ENCODE peak calls at places on chromosomes 2 and 18, in nine cellular contexts. O is AG04450, P is heart right ventricle, S is A549, C is Peyer's patch, D is Panc1, X is foreskin keratinocyte, A is sigmoid colon, G is upper lobe of right lung. B is an unnamed sample.

GRCh38 chr2:37672104-37672869 is 845 bp upstream of the CDC42EP3 start:
- DNase-seq in C (peak; percentile 75), P (peak; percentile 83), A (peak; percentile 82), D (no peak), O (peak; percentile 82), X (peak; percentile 76), G (peak; percentile 90), S (peak; percentile 91), B (peak; percentile 64)

GRCh38 chr2:95346236-95346737 is 49.1 kb downstream of the KCNIP3 start:
- DNase-seq in A (peak; percentile 84), S (peak; percentile 38), O (no peak), X (no peak), D (no peak), P (peak; percentile 52), G (peak; percentile 81), C (no peak), B (peak; percentile 64)

GRCh38 chr2:191296083-191297006 is 51.1 kb downstream of the MYO1B start:
- DNase-seq in P (no peak), D (no peak), X (no peak), C (no peak), A (no peak), O (no peak), G (no peak), S (no peak), B (no peak)

GRCh38 chr2:15674637-15675455 is 83.2 kb downstream of the DDX1 start:
- DNase-seq in D (no peak), G (no peak), X (peak; percentile 54), C (no peak), O (no peak), A (no peak), P (no peak), S (peak; percentile 52), B (peak; percentile 37)

GRCh38 chr2:143684731-143685364 is 555.6 kb downstream of the ARHGAP15 start:
- DNase-seq in A (no peak), C (no peak), O (no peak), D (no peak), X (no peak), P (no peak), S (no peak), G (no peak), B (no peak)

GRCh38 chr18:24321071-24321470 is 76.6 kb downstream of the OSBPL1A start:
- DNase-seq in O (no peak), C (no peak), G (no peak), P (no peak), X (no peak), S (no peak), D (no peak), A (no peak), B (no peak)

GRCh38 chr2:221635949-221636348 is 63.8 kb upstream of the EPHA4 start:
- DNase-seq in D (no peak), O (no peak), P (no peak), A (no peak), G (no peak), X (no peak), C (no peak), S (peak; percentile 6), B (peak; percentile 13)

GRCh38 chr2:141501743-141502142 is 629.1 kb downstream of the LRP1B start:
- DNase-seq in C (no peak), O (no peak), D (no peak), S (no peak), G (no peak), X (no peak), A (no peak), P (no peak), B (no peak)

GRCh38 chr2:127913808-127914457 is 28.2 kb upstream of the AMMECR1L start:
- DNase-seq in S (peak; percentile 31), D (peak; percentile 68), P (no peak), G (no peak), C (no peak), O (no peak), X (peak; percentile 10), A (no peak), B (no peak)

GRCh38 chr2:150570712-150571111 is 83.2 kb upstream of the RND3 start:
- DNase-seq in P (no peak), A (no peak), S (peak; percentile 30), G (no peak), O (peak; percentile 72), C (no peak), D (peak; percentile 53), X (peak; percentile 92), B (peak; percentile 76)

GRCh38 chr2:190582761-190583506 is 48.4 kb upstream of the NEMP2 start:
- DNase-seq in P (no peak), D (no peak), O (no peak), S (no peak), G (no peak), X (no peak), A (no peak), C (no peak), B (no peak)

GRCh38 chr2:153287109-153287801 is 191.3 kb downstream of the RPRM start:
- DNase-seq in C (no peak), X (no peak), P (no peak), G (no peak), D (no peak), O (no peak), A (no peak), S (peak; percentile 2), B (no peak)

DNA sequence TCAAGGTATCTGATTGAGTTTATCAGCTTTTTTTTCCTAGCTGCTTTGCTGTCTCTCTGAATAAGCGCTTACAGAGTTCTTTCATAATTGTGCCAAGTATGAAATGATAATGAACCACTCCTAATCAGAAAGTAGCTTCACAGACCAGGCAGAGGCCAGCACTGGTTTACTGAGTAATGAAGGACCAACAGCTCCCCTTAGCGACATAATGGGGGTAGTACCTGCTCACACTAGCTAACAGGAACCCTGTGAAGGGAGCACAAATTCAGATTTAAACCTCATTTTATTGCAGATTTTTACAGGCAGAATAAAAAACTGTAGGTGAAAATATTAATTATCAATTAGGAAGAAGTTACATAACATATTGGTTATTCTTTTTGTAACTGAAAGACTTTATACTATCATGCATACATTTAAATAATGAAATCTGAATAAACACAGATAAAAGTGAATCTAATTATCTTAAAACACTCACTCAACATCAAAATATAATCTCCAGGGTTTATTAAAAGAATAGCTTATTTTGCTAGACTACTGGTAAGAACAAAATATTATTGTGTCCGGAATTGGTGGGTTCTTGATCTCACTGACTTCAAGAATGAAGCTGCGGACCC is 53.7 kb upstream of the LRRC30 start:
- DNase-seq in D (peak; percentile 15), C (no peak), A (peak; percentile 74), S (peak; percentile 43), X (no peak), G (no peak), O (peak; percentile 44), P (peak; percentile 18), B (peak; percentile 70)
- TF ChIP-seq CTCF in D (peak; percentile 78), C (peak; percentile 50), A (no peak), S (peak; percentile 56), X (peak; percentile 91), G (peak; percentile 65), O (peak; percentile 81), P (peak; percentile 71), B (peak; percentile 80)

GRCh38 chr2:231632559-231633142 is 40.0 kb downstream of the TEX44 start:
- DNase-seq in O (peak; percentile 77), C (no peak), D (no peak), S (no peak), X (no peak), A (no peak), G (no peak), P (no peak), B (no peak)

GRCh38 chr2:231634412-231634811 is 41.7 kb downstream of the TEX44 start:
- DNase-seq in G (no peak), S (no peak), O (no peak), X (no peak), C (no peak), A (no peak), D (no peak), P (no peak), B (no peak)

GRCh38 chr2:231627384-231628156 is 34.9 kb downstream of the TEX44 start:
- DNase-seq in P (no peak), G (no peak), O (no peak), X (no peak), C (no peak), D (no peak), S (no peak), A (no peak), B (no peak)

DNA sequence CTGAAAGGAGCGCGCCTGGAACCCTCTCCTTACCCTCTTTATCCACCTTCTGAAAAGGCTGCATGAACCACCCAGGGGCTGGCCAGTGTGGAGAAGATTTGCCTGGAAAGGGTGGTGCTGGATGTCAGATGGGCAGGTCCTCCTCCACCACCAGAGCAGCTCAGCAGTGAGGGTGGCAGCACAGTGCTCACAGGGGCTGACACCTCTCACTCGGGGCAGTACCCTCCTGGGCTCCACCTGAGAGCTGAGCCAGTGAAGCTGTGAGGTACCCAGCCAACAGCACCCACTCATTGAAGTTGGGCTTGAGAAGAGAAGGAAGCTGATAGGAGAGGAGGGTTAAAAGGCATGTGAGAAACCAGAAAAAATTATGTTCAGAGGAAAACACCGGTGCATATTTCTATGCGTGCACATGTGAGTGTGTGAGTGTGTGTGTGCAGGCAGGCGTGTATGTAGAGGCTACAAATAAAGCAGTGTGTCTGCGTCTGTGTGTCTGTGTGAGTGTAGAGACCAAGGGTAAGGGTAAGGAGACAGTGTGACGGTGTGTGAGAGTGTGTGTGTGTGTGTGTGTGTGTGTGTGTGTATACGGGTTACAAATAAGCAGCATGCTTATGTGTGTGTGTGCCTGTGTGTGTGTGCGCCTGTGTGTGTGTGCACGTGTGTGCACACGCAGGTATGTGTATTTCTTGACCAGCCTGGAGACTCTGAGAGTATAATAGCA is 40.8 kb downstream of the TEX44 start:
- DNase-seq in D (no peak), O (no peak), C (no peak), G (no peak), X (no peak), S (no peak), A (no peak), P (no peak), B (no peak)
- H3K27ac ChIP-seq in D (no peak overlapping the region), O (peak overlapping the region; percentile 84), C (no peak overlapping the region), G (no peak overlapping the region), X (no peak overlapping the region), S (peak overlapping the region; percentile 72), A (no peak overlapping the region), P (peak overlapping the region; percentile 15), B (no peak overlapping the region)

DNA sequence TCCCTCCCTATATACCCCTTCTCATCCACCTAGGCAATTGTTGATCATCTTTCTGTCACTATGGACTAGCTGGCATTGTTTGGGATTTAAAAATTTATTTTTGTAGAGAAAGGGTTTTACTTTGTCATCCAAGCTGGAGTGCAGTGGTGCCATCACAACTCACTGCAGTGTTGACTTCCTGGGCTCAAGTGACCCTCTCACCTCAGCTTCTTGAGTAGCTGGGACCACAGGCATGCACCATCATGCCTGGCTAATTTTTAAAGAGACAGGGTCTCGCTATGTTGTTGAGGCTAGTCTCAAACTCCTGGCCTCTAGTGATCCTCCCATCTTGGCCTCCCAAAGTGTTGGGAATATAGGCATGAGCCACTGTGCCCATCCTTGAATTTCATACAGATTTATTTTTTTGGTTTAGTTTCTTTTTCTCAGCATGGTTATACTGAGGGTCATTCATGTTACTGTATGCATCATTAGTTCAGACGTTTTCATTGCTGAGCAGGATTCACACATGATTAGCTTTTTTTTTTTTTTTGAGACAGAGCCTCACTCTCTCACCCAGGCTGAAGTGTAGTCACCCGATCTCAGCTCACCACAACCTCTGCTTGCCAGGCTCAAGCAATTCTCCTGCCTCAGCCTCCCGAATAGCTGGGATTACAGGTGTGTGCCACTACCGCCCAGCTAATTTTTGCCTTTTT is 8.6 kb upstream of the PCARE start:
- DNase-seq in A (no peak), D (no peak), O (no peak), X (no peak), C (no peak), S (no peak), P (no peak), G (no peak), B (no peak)
- TF ChIP-seq CTCF in A (no peak), D (no peak), O (no peak), X (no peak), C (no peak), S (no peak), P (no peak), G (no peak), B (no peak)

GRCh38 chr2:205361970-205362369 is 320.3 kb upstream of the NRP2 start:
- DNase-seq in G (no peak), D (no peak), O (no peak), C (no peak), P (no peak), X (no peak), S (no peak), A (no peak), B (no peak)
- H3K27ac ChIP-seq in G (no peak overlapping the region), D (no peak overlapping the region), O (no peak overlapping the region), C (no peak overlapping the region), P (no peak overlapping the region), X (peak overlapping the region; percentile 35), S (no peak overlapping the region), A (no peak overlapping the region), B (no peak overlapping the region)

B was measured in RWPE1.